ENCODE peak calls at places on chromosomes 2 and 18, in seven cellular contexts. Y, I, N, X, D, P and L are unnamed samples.

GRCh38 chr18:27120246-27120645 is 64.9 kb downstream of the CHST9 start:
- DNase-seq in I (no peak), X (no peak), P (no peak), Y (no peak), D (no peak), N (no peak), L (no peak)

GRCh38 chr2:165219491-165219890 is 15.6 kb upstream of the SCN3A start:
- DNase-seq in I (no peak), X (no peak), P (no peak), N (no peak), D (no peak), Y (no peak), L (no peak)

GRCh38 chr2:26852405-26853348 is 4.7 kb downstream of the DPYSL5 start:
- DNase-seq in N (no peak), D (no peak), Y (no peak), X (no peak), I (no peak), P (no peak), L (no peak)

GRCh38 chr2:216181953-216182352 is 72.8 kb downstream of the XRCC5 start:
- DNase-seq in N (no peak), D (no peak), Y (no peak), I (no peak), X (no peak), P (no peak), L (no peak)

GRCh38 chr2:157076526-157077161 is 180.9 kb upstream of the GALNT5 start:
- DNase-seq in P (no peak), D (no peak), X (no peak), N (no peak), Y (no peak), I (peak), L (no peak)

GRCh38 chr2:133952896-133953295 is 301.0 kb upstream of the MGAT5 start:
- DNase-seq in Y (no peak), P (no peak), X (no peak), D (no peak), N (no peak), I (no peak), L (no peak)

GRCh38 chr2:20186078-20186854 is 38.7 kb downstream of the SDC1 start:
- DNase-seq in X (peak), I (no peak), N (no peak), Y (peak), D (no peak), P (peak), L (no peak)

GRCh38 chr2:88187038-88187676 is 17.0 kb downstream of the THNSL2 start:
- DNase-seq in X (peak), P (peak), I (no peak), D (peak), Y (peak), N (peak), L (no peak)

GRCh38 chr2:148524519-148524919 is 120.0 kb upstream of the EPC2 start:
- DNase-seq in Y (no peak), P (no peak), D (no peak), I (no peak), X (no peak), N (no peak), L (no peak)

GRCh38 chr2:72555943-72556342 is 269.9 kb downstream of the EXOC6B start:
- DNase-seq in X (no peak), P (no peak), I (no peak), N (no peak), Y (no peak), D (no peak), L (no peak)

GRCh38 chr2:105912081-105912480 is 167.4 kb downstream of the NCK2 start:
- DNase-seq in P (no peak), D (no peak), N (no peak), X (no peak), I (no peak), Y (no peak), L (no peak)

GRCh38 chr2:73892631-73893329 is at the start of gene ACTG2:
- DNase-seq in D (no peak), I (no peak), N (peak), P (no peak), Y (no peak), X (no peak), L (no peak)

GRCh38 chr18:63848159-63848558 is 39.3 kb upstream of the SERPINB2 start:
- DNase-seq in Y (peak), D (no peak), P (no peak), N (no peak), I (no peak), X (no peak), L (no peak)

GRCh38 chr18:65610939-65611338 is 139.9 kb upstream of the CDH7 start:
- DNase-seq in D (no peak), I (no peak), X (no peak), Y (no peak), P (no peak), N (no peak), L (no peak)

GRCh38 chr2:74037379-74037860 is 52.7 kb downstream of the TET3 start:
- DNase-seq in P (no peak), X (no peak), D (no peak), N (no peak), Y (peak), I (peak), L (no peak)

GRCh38 chr2:68805025-68805424 is 66.2 kb downstream of the BMP10 start:
- DNase-seq in X (no peak), N (no peak), I (no peak), D (no peak), P (no peak), Y (no peak), L (no peak)

GRCh38 chr2:157627594-157628281 is 926 bp downstream of the ACVR1C start:
- DNase-seq in X (no peak), D (no peak), P (peak), Y (no peak), N (no peak), I (no peak), L (no peak)

GRCh38 chr18:48917579-48918101 is 33.1 kb downstream of the SMAD7 start:
- DNase-seq in D (no peak), I (no peak), Y (peak), N (no peak), X (no peak), P (no peak), L (no peak)

GRCh38 chr2:64640153-64641044 is 13.3 kb downstream of the SERTAD2 start:
- DNase-seq in P (no peak), I (no peak), N (no peak), D (no peak), Y (no peak), X (no peak), L (no peak)

GRCh38 chr18:72984290-72984689 is 116.5 kb upstream of the NETO1 start:
- DNase-seq in D (no peak), X (no peak), I (no peak), P (no peak), N (no peak), Y (no peak), L (no peak)

GRCh38 chr18:43010611-43011010 is 104.9 kb downstream of the RIT2 start:
- DNase-seq in P (no peak), D (no peak), X (no peak), N (no peak), I (no peak), Y (no peak), L (no peak)

GRCh38 chr18:43013489-43013888 is 102.0 kb downstream of the RIT2 start:
- DNase-seq in D (no peak), P (no peak), X (no peak), N (no peak), Y (no peak), I (no peak), L (no peak)

GRCh38 chr18:43012951-43013350 is 102.5 kb downstream of the RIT2 start:
- DNase-seq in Y (no peak), D (no peak), X (no peak), P (no peak), N (no peak), I (no peak), L (no peak)

GRCh38 chr18:43007365-43007764 is 108.1 kb downstream of the RIT2 start:
- DNase-seq in X (no peak), Y (no peak), D (no peak), I (no peak), P (no peak), N (no peak), L (no peak)

DNA sequence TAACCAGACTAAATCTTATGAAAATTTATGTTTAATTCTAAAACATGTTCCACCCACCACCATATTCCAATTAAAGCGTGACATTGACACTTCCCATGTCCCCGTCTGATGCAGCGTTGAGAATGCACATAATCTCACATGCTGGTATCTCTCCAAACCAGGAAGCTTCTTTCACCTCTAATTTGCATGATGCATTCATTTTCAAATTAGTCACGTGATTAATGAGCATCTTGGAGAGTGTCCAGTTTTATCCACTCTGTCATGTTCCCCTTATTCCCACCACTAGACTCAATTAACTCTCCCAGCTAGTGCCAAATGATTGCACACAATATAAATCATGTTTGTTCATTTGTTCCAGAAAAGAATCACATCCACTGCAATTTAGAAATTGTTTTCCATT is 105.8 kb downstream of the RIT2 start:
- DNase-seq in Y (no peak), X (no peak), P (no peak), I (no peak), D (no peak), N (no peak), L (no peak)
- TF ChIP-seq POLR2AphosphoS5 in Y (no peak), X (no peak), P (no peak), I (no peak), D (no peak), N (no peak), L (no peak)

GRCh38 chr2:235496239-235496621 is 2.4 kb downstream of the AGAP1 start:
- DNase-seq in D (no peak), P (no peak), I (no peak), X (no peak), Y (no peak), N (no peak), L (no peak)

GRCh38 chr2:235495373-235496238 is 1.8 kb downstream of the AGAP1 start:
- DNase-seq in X (no peak), P (no peak), N (no peak), Y (no peak), D (no peak), I (no peak), L (no peak)

GRCh38 chr2:235493402-235493774 is 455 bp upstream of the AGAP1 start:
- DNase-seq in I (no peak), X (no peak), Y (no peak), D (no peak), P (no peak), N (no peak), L (no peak)

GRCh38 chr2:235493775-235494715 is at the start of gene AGAP1:
- DNase-seq in P (peak), I (no peak), N (peak), D (no peak), Y (no peak), X (no peak), L (no peak)

GRCh38 chr2:235494716-235495372 is 1.0 kb downstream of the AGAP1 start:
- DNase-seq in X (no peak), D (no peak), P (peak), Y (no peak), I (no peak), N (peak), L (no peak)
- TF ChIP-seq POLR2AphosphoS5 in X (no peak), D (no peak), P (no peak), Y (no peak), I (no peak), N (no peak), L (no peak)

GRCh38 chr2:116211719-116212118 is 1602.8 kb upstream of the DDX18 start:
- DNase-seq in Y (no peak), X (no peak), P (no peak), D (no peak), I (no peak), N (no peak), L (no peak)
- TF ChIP-seq POLR2AphosphoS5 in Y (no peak), X (no peak), P (no peak), D (no peak), I (no peak), N (no peak), L (no peak)

GRCh38 chr2:145034511-145034910 is 514.6 kb upstream of the ZEB2 start:
- DNase-seq in X (no peak), P (no peak), D (no peak), N (no peak), Y (no peak), I (no peak), L (no peak)
- TF ChIP-seq POLR2AphosphoS5 in X (no peak), P (no peak), D (no peak), N (no peak), Y (no peak), I (no peak), L (no peak)